ENCODE peak calls at places on chromosomes 16 and 17, in four cellular contexts. P, U, L and Z are unnamed samples.

GRCh38 chr17:48961516-48962233 is 6.7 kb downstream of the GIP start:
- DNase-seq in L (peak; percentile 79), P (peak; percentile 86), U (peak; percentile 78), Z (peak; percentile 63)

GRCh38 chr17:71117461-71117860 is 948.1 kb downstream of the KCNJ2 start:
- DNase-seq in U (no peak), L (no peak), P (no peak), Z (peak; percentile 21)

GRCh38 chr16:65641049-65641448 is 519.2 kb upstream of the CDH11 start:
- DNase-seq in L (no peak), U (no peak), P (no peak), Z (no peak)

GRCh38 chr17:40098846-40099626 is 1.4 kb downstream of the NR1D1 start:
- DNase-seq in L (peak; percentile 97), P (peak; percentile 99), U (peak; percentile 99), Z (peak; percentile 98)

GRCh38 chr17:34650361-34650760 is 71.0 kb downstream of the TMEM132E start:
- DNase-seq in L (no peak), P (no peak), U (no peak), Z (no peak)

GRCh38 chr16:27195941-27196595 is 7.3 kb upstream of the KDM8 start:
- DNase-seq in U (no peak), P (no peak), L (no peak), Z (no peak)

GRCh38 chr17:57993471-57994365 is 5.7 kb upstream of the VEZF1 start:
- DNase-seq in P (no peak), U (peak; percentile 77), L (no peak), Z (no peak)

GRCh38 chr16:67598527-67598926 is 36.2 kb downstream of the CTCF start:
- DNase-seq in U (no peak), P (no peak), L (no peak), Z (peak; percentile 54)

GRCh38 chr16:67431077-67431804 is at the start of gene HSD11B2:
- DNase-seq in P (peak; percentile 50), U (no peak), L (peak; percentile 89), Z (peak; percentile 45)

GRCh38 chr16:87740441-87740840 is 25.3 kb downstream of the KLHDC4 start:
- DNase-seq in P (no peak), L (no peak), U (no peak), Z (peak; percentile 21)

GRCh38 chr17:17783825-17784598 is 52.8 kb downstream of the SREBF1 start:
- DNase-seq in L (no peak), P (no peak), U (no peak), Z (no peak)

GRCh38 chr16:86894925-86895324 is 316.6 kb downstream of the FOXL1 start:
- DNase-seq in L (no peak), P (no peak), U (no peak), Z (no peak)

GRCh38 chr16:74199066-74199841 is 97.4 kb upstream of the PSMD7 start:
- DNase-seq in P (no peak), U (no peak), L (no peak), Z (peak; percentile 4)

GRCh38 chr17:28700830-28701492 is 10.7 kb downstream of the PROCA1 start:
- DNase-seq in P (no peak), U (no peak), L (peak; percentile 12), Z (no peak)

GRCh38 chr16:14409563-14409962 is 220.5 kb downstream of the PARN start:
- DNase-seq in P (no peak), L (no peak), U (peak; percentile 72), Z (peak; percentile 91)

GRCh38 chr16:70590722-70591438 is 55.5 kb upstream of the IL34 start:
- DNase-seq in L (no peak), U (no peak), P (no peak), Z (no peak)

GRCh38 chr17:339193-340061 is 13.2 kb downstream of the RPH3AL start:
- DNase-seq in U (no peak), P (no peak), L (no peak), Z (no peak)

GRCh38 chr17:41848788-41849187 is 11.2 kb downstream of the KLHL10 start:
- DNase-seq in P (no peak), U (no peak), L (no peak), Z (peak; percentile 66)

GRCh38 chr17:42670199-42670924 is 6.4 kb downstream of the PLEKHH3 start:
- DNase-seq in L (peak; percentile 44), P (no peak), U (no peak), Z (no peak)

GRCh38 chr17:82021728-82022309 is 859 bp downstream of the CENPX start:
- DNase-seq in L (no peak), U (no peak), P (no peak), Z (no peak)

DNA sequence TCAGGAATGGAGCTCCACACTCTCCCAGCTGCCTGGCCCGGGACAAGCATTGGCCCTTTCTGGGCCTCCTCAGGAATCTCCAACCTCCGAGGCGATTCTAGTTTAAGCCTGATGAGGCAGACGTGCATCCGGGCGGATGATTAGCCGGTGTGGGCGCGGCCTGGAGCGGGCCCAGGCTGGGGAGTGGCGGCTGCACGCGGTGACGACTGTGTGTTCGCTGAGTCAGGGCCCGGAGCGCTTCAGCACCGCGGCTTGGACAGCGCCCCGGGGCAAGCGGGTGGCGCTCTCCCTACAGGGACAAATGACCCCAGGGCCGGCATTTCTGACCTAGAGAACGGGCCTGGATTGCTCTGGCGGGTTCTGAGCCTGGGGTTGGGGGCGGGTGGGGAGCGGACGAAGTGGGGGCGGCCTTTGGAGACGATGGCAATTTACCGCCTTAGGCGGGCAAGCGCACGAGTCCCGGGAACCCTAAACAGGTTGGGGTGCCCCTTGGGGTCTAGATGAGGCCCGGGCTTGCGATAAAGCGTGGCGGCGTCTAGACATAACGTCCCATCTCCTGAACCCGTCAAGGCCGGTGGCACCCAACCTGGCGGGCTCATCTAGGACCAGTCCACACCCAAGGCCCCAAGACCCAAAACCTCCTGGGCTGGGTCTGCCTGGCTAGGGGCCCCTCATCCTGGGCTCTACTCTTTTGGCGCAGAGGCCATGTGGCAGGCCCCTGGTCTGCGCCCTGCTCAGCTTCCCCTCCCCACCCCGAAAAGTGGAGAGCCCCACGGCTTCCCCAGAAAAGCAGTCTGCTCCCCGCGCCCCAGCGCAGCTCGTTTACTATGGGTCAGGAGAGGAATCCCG is 22.3 kb upstream of the ZNHIT3 start:
- DNase-seq in L (peak; percentile 95), U (peak; percentile 45), P (peak; percentile 74), Z (peak; percentile 67)
- TF ChIP-seq MAZ in L (peak; percentile 59), U (no peak), P (no peak), Z (peak; percentile 27)

DNA sequence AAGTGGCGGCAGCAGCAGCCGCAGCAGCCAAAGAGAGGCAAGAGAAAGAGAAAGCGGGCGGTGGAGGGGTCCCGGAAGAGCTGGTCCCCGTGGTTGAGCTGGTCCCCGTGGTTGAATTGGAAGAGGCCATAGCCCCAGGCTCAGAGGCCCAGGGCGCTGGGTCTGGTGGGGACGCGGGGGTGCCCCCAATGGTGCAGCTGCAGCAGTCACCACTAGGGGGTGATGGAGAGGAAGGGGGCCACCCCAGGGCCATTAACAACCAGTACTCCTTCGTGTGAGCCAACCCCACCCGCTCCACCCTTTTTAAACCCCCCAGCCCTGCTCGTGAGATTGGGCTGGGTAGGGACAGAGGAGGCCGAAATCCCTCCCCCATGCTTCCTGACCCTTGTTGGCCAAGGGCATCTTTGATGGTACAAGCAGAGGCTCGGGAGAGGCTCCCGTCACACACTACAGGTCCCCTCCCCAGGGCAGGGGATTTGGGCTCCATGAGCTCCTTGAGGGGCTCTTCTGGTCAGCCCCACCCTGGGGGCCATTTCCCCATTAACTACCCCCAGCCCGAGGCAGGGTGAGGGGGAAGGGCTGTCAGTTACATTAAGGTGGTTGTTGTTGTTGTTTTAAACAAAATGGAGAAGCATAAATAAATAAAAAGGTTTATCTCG is 4.6 kb upstream of the ATP2A1 start:
- DNase-seq in P (peak; percentile 73), L (peak; percentile 80), U (no peak), Z (no peak)
- TF ChIP-seq MAZ in P (no peak), L (peak; percentile 64), U (peak; percentile 31), Z (peak; percentile 63)

GRCh38 chr16:11360581-11360980 is 15.3 kb downstream of the RMI2 start:
- DNase-seq in U (no peak), P (no peak), L (no peak), Z (no peak)

GRCh38 chr16:11358531-11358930 is 13.3 kb downstream of the RMI2 start:
- DNase-seq in U (no peak), L (no peak), P (no peak), Z (no peak)

GRCh38 chr16:11361043-11361442 is 15.8 kb downstream of the RMI2 start:
- DNase-seq in L (no peak), P (no peak), U (no peak), Z (no peak)

GRCh38 chr16:11356573-11357331 is 11.5 kb downstream of the RMI2 start:
- DNase-seq in U (peak; percentile 81), P (peak; percentile 74), L (peak; percentile 75), Z (peak; percentile 61)

GRCh38 chr16:11359370-11359769 is 14.1 kb downstream of the RMI2 start:
- DNase-seq in P (no peak), L (no peak), U (no peak), Z (peak; percentile 90)
- TF ChIP-seq MAZ in P (no peak), L (no peak), U (no peak), Z (no peak)

DNA sequence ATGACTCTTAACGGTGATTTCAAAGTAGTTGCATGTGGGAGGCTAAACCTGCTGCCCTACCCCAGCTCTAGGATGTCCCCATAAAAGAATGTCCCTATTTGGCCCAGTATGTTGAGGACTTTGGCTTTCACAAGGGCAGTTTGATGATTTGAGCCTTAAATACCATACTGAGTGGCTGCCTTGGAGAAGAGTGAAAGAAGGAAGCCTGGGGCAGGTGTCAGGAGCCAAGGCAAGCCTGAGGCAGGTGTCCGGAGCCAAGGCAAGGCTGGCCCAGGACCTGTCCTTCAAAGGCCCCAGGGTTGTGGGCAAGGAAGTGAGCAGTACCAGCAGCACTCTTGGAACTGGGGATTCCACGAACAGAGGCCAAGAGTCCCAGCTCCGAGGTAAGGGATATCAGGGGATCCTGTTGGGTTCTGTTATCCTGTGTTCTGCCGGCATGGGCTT is 18.6 kb downstream of the ST6GALNAC2 start:
- DNase-seq in U (no peak), P (no peak), L (peak; percentile 19), Z (no peak)
- TF ChIP-seq MAZ in U (no peak), P (no peak), L (no peak), Z (no peak)

GRCh38 chr16:19436540-19436939 is 18.9 kb downstream of the TMC5 start:
- DNase-seq in U (no peak), P (no peak), L (no peak), Z (no peak)
- TF ChIP-seq MAZ in U (no peak), P (no peak), L (no peak), Z (no peak)

GRCh38 chr17:7204828-7205461 is 14.7 kb downstream of the DLG4 start:
- DNase-seq in L (peak; percentile 94), U (no peak), P (peak; percentile 98), Z (peak; percentile 85)
- TF ChIP-seq MAZ in L (no peak), U (no peak), P (peak; percentile 52), Z (peak; percentile 88)

GRCh38 chr16:23753908-23754593 is 775 bp upstream of the CHP2 start:
- DNase-seq in P (no peak), L (no peak), U (no peak), Z (no peak)
- TF ChIP-seq MAZ in P (no peak), L (no peak), U (no peak), Z (no peak)

GRCh38 chr16:4291699-4292098 is 18.9 kb upstream of the TFAP4 start:
- DNase-seq in P (no peak), L (no peak), U (no peak), Z (no peak)

GRCh38 chr16:4290236-4290830 is 17.5 kb upstream of the TFAP4 start:
- DNase-seq in U (peak; percentile 88), P (peak; percentile 63), L (no peak), Z (peak; percentile 66)

GRCh38 chr16:4283939-4284338 is 11.1 kb upstream of the TFAP4 start:
- DNase-seq in U (no peak), P (no peak), L (peak; percentile 4), Z (peak; percentile 70)

GRCh38 chr16:4285167-4285566 is 12.3 kb upstream of the TFAP4 start:
- DNase-seq in P (no peak), U (no peak), L (peak; percentile 4), Z (no peak)

GRCh38 chr16:4288148-4288921 is 15.5 kb upstream of the TFAP4 start:
- DNase-seq in L (peak; percentile 87), P (peak; percentile 86), U (peak; percentile 55), Z (peak; percentile 82)
- TF ChIP-seq MAZ in L (no peak), P (no peak), U (peak; percentile 69), Z (peak; percentile 67)